ENCODE peak calls at places on chromosomes 4 and X, in eight cellular contexts. V, G, C, T, S, M, K and Y are unnamed samples.

GRCh38 chr4:3636628-3637320 is 104.6 kb upstream of the LRPAP1 start:
- DNase-seq in V (no peak), G (no peak), C (no peak), T (no peak), S (no peak), M (no peak), K (no peak), Y (no peak)

GRCh38 chr4:36243355-36244256 is 708 bp downstream of the ARAP2 start:
- DNase-seq in V (no peak), G (no peak), C (peak; percentile 64), T (peak; percentile 29), S (no peak), M (peak; percentile 18), K (peak; percentile 37), Y (peak; percentile 73)

GRCh38 chrX:3526084-3526483 is 179.6 kb upstream of the MXRA5 start:
- DNase-seq in V (no peak), G (peak; percentile 56), C (no peak), T (no peak), S (no peak), M (no peak), K (no peak), Y (no peak)

GRCh38 chrX:50211510-50211909 is 6.9 kb downstream of the CCNB3 start:
- DNase-seq in V (no peak), G (no peak), C (no peak), T (no peak), S (no peak), M (no peak), K (peak; percentile 9), Y (no peak)

GRCh38 chr4:95431678-95432077 is 117.1 kb downstream of the UNC5C start:
- DNase-seq in V (no peak), G (no peak), C (no peak), T (no peak), S (no peak), M (no peak), K (no peak), Y (no peak)

GRCh38 chrX:67720344-67720743 is 176.5 kb downstream of the AR start:
- DNase-seq in V (no peak), G (no peak), C (no peak), T (no peak), S (no peak), M (no peak), K (no peak), Y (no peak)

GRCh38 chrX:18424482-18425198 is 768 bp upstream of the CDKL5 start:
- DNase-seq in V (peak; percentile 55), G (no peak), C (no peak), T (no peak), S (no peak), M (peak; percentile 7), K (no peak), Y (no peak)

GRCh38 chrX:133384454-133384853 is 30.8 kb downstream of the GPC4 start:
- DNase-seq in V (no peak), G (no peak), C (no peak), T (no peak), S (no peak), M (no peak), K (no peak), Y (no peak)

GRCh38 chrX:47218920-47219815 is 687 bp downstream of the CDK16 start:
- DNase-seq in V (no peak), G (peak; percentile 31), C (peak; percentile 73), T (no peak), S (no peak), M (no peak), K (no peak), Y (peak; percentile 79)

GRCh38 chr4:93203708-93204107 is 624.8 kb upstream of the ATOH1 start:
- DNase-seq in V (no peak), G (no peak), C (no peak), T (no peak), S (no peak), M (peak; percentile 3), K (no peak), Y (no peak)

GRCh38 chrX:17442898-17443297 is 67.9 kb downstream of the NHS start:
- DNase-seq in V (no peak), G (no peak), C (no peak), T (no peak), S (no peak), M (peak; percentile 4), K (no peak), Y (no peak)

GRCh38 chrX:85084770-85085393 is 81.2 kb downstream of the APOOL start:
- DNase-seq in V (peak; percentile 10), G (peak; percentile 56), C (no peak), T (peak; percentile 1), S (no peak), M (peak; percentile 32), K (peak; percentile 7), Y (no peak)

GRCh38 chr4:156144961-156145360 is 191.3 kb upstream of the CTSO start:
- DNase-seq in V (no peak), G (no peak), C (no peak), T (no peak), S (no peak), M (no peak), K (no peak), Y (no peak)

GRCh38 chr4:28007693-28008092 is 1147.1 kb downstream of the STIM2 start:
- DNase-seq in V (no peak), G (no peak), C (no peak), T (no peak), S (no peak), M (no peak), K (no peak), Y (no peak)

GRCh38 chr4:6148506-6149205 is 51.7 kb downstream of the JAKMIP1 start:
- DNase-seq in V (no peak), G (no peak), C (no peak), T (no peak), S (no peak), M (no peak), K (no peak), Y (no peak)

GRCh38 chrX:150365953-150366911 is 3.1 kb downstream of the MAMLD1 start:
- DNase-seq in V (no peak), G (no peak), C (peak; percentile 87), T (peak; percentile 37), S (no peak), M (no peak), K (no peak), Y (no peak)

GRCh38 chr4:189124149-189124758 is 816.4 kb upstream of the FRG1 start:
- DNase-seq in V (peak; percentile 41), G (peak; percentile 35), C (no peak), T (peak; percentile 11), S (no peak), M (peak; percentile 32), K (no peak), Y (no peak)

GRCh38 chr4:77625485-77625884 is 19.9 kb downstream of the CXCL13 start:
- DNase-seq in V (no peak), G (no peak), C (no peak), T (no peak), S (no peak), M (no peak), K (no peak), Y (no peak)

GRCh38 chr4:36128689-36129088 is 115.6 kb downstream of the ARAP2 start:
- DNase-seq in V (no peak), G (no peak), C (no peak), T (no peak), S (no peak), M (peak; percentile 38), K (no peak), Y (no peak)